ENCODE peak calls at places on chromosomes 1 and 21, in nine cellular contexts. Q, I, N, E, B, X, W, Z and Y are unnamed samples.

GRCh38 chr21:22352088-22352487 is 1353.9 kb downstream of the NCAM2 start:
- DNase-seq in Q (no peak), I (peak), N (no peak), E (no peak), B (no peak), X (no peak), W (no peak), Z (no peak), Y (no peak)

GRCh38 chr1:173717238-173717637 is 2.5 kb downstream of the KLHL20 start:
- DNase-seq in Q (no peak), I (no peak), N (no peak), E (no peak), B (no peak), X (no peak), W (no peak), Z (no peak), Y (no peak)

GRCh38 chr1:165639821-165640623 is 9.0 kb downstream of the MGST3 start:
- DNase-seq in Q (no peak), I (no peak), N (no peak), E (no peak), B (no peak), X (no peak), W (no peak), Z (no peak), Y (no peak)

GRCh38 chr1:156860639-156861423 is at the start of gene NTRK1:
- DNase-seq in Q (no peak), I (peak), N (no peak), E (no peak), B (peak), X (no peak), W (no peak), Z (no peak), Y (peak)

GRCh38 chr1:224592636-224593579 is 23.2 kb upstream of the CNIH3 start:
- DNase-seq in Q (no peak), I (peak), N (peak), E (no peak), B (no peak), X (no peak), W (peak), Z (no peak), Y (no peak)

GRCh38 chr1:56461158-56462127 is 117.9 kb downstream of the PLPP3 start:
- DNase-seq in Q (no peak), I (no peak), N (no peak), E (no peak), B (peak), X (no peak), W (no peak), Z (no peak), Y (no peak)

GRCh38 chr1:227185291-227185690 is 133.0 kb downstream of the CDC42BPA start:
- DNase-seq in Q (no peak), I (no peak), N (no peak), E (no peak), B (no peak), X (no peak), W (no peak), Z (no peak), Y (no peak)

GRCh38 chr1:1349256-1350012 is at the start of gene DVL1:
- DNase-seq in Q (peak), I (peak), N (no peak), E (peak), B (peak), X (peak), W (peak), Z (no peak), Y (peak)

GRCh38 chr1:66682106-66682505 is 70.2 kb upstream of the DYNLT5 start:
- DNase-seq in Q (no peak), I (no peak), N (no peak), E (no peak), B (no peak), X (no peak), W (no peak), Z (no peak), Y (no peak)

GRCh38 chr1:183810756-183811155 is 5.8 kb downstream of the RGL1 start:
- DNase-seq in Q (no peak), I (no peak), N (no peak), E (no peak), B (no peak), X (no peak), W (no peak), Z (no peak), Y (no peak)

GRCh38 chr1:204503122-204503912 is 8.7 kb upstream of the PIK3C2B start:
- DNase-seq in Q (no peak), I (peak), N (no peak), E (peak), B (no peak), X (no peak), W (peak), Z (no peak), Y (no peak)

GRCh38 chr21:15062566-15062965 is 2.2 kb downstream of the NRIP1 start:
- DNase-seq in Q (no peak), I (peak), N (no peak), E (no peak), B (no peak), X (no peak), W (no peak), Z (no peak), Y (no peak)

GRCh38 chr1:160256396-160257046 is 5.8 kb downstream of the DCAF8 start:
- DNase-seq in Q (no peak), I (peak), N (peak), E (no peak), B (no peak), X (no peak), W (peak), Z (no peak), Y (no peak)

GRCh38 chr1:185672719-185673360 is 61.4 kb upstream of the HMCN1 start:
- DNase-seq in Q (no peak), I (no peak), N (no peak), E (no peak), B (no peak), X (no peak), W (no peak), Z (no peak), Y (no peak)

GRCh38 chr1:67611841-67612240 is 73.2 kb upstream of the GADD45A start:
- DNase-seq in Q (no peak), I (peak), N (no peak), E (no peak), B (no peak), X (no peak), W (no peak), Z (no peak), Y (no peak)

GRCh38 chr1:213171711-213172110 is 120.7 kb downstream of the RPS6KC1 start:
- DNase-seq in Q (no peak), I (no peak), N (no peak), E (no peak), B (no peak), X (no peak), W (no peak), Z (no peak), Y (no peak)

GRCh38 chr1:223731076-223731770 is 18.9 kb downstream of the CAPN2 start:
- DNase-seq in Q (peak), I (peak), N (no peak), E (no peak), B (no peak), X (peak), W (no peak), Z (no peak), Y (no peak)

GRCh38 chr1:108897865-108898720 is 21.3 kb downstream of the GPSM2 start:
- DNase-seq in Q (no peak), I (peak), N (peak), E (no peak), B (no peak), X (no peak), W (no peak), Z (peak), Y (no peak)

GRCh38 chr1:21027805-21028204 is 148.9 kb downstream of the EIF4G3 start:
- DNase-seq in Q (no peak), I (no peak), N (no peak), E (no peak), B (no peak), X (no peak), W (no peak), Z (no peak), Y (no peak)

GRCh38 chr21:44918581-44919033 is 2.1 kb downstream of the ITGB2 start:
- DNase-seq in Q (peak), I (no peak), N (no peak), E (no peak), B (no peak), X (peak), W (no peak), Z (no peak), Y (peak)

GRCh38 chr1:186925881-186926676 is 97.3 kb downstream of the PLA2G4A start:
- DNase-seq in Q (no peak), I (peak), N (no peak), E (no peak), B (no peak), X (no peak), W (peak), Z (no peak), Y (no peak)

GRCh38 chr21:16454371-16454770 is 724.6 kb downstream of the USP25 start:
- DNase-seq in Q (no peak), I (peak), N (no peak), E (no peak), B (no peak), X (no peak), W (no peak), Z (no peak), Y (no peak)

GRCh38 chr1:12528021-12528852 is 89.8 kb downstream of the DHRS3 start:
- DNase-seq in Q (peak), I (peak), N (no peak), E (no peak), B (no peak), X (peak), W (peak), Z (no peak), Y (no peak)

GRCh38 chr1:216502528-216503162 is 79.4 kb upstream of the USH2A start:
- DNase-seq in Q (no peak), I (peak), N (no peak), E (no peak), B (peak), X (no peak), W (no peak), Z (no peak), Y (no peak)

GRCh38 chr1:35763211-35763610 is 6.6 kb downstream of the CLSPN start:
- DNase-seq in Q (no peak), I (peak), N (no peak), E (no peak), B (no peak), X (no peak), W (no peak), Z (no peak), Y (no peak)

GRCh38 chr1:235227414-235227813 is 66.4 kb upstream of the RBM34 start:
- DNase-seq in Q (no peak), I (no peak), N (no peak), E (no peak), B (no peak), X (no peak), W (no peak), Z (no peak), Y (no peak)

GRCh38 chr1:70044832-70045231 is 160.5 kb downstream of the LRRC40 start:
- DNase-seq in Q (no peak), I (peak), N (peak), E (no peak), B (no peak), X (no peak), W (peak), Z (no peak), Y (no peak)

DNA sequence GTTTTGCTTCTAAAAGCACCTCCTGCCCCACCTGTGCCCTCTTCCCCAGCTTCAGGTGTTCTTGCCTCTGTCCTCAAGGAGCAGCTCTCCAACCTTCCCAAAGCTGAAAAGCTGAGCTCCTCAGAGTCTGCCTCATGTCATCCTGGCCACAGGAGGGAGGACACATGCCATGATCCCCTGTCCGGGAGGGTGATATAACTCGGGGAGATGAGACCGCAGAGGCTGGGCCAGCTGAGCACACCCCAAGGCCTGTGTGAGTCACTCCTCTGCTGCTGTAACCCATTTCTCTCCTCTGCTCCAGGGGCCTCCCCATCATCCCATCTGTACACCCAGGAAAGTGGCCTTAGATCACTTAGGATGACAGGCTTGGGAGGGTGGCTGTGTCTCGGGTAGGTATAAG is 49.8 kb downstream of the EPHB2 start:
- DNase-seq in Q (no peak), I (no peak), N (no peak), E (no peak), B (no peak), X (no peak), W (peak), Z (no peak), Y (no peak)
- TF ChIP-seq CTCF in Q (no peak), I (no peak), N (no peak), E (no peak), B (no peak), X (no peak), W (no peak), Z (no peak), Y (no peak)

GRCh38 chr1:32828341-32828740 is 10.9 kb downstream of the S100PBP start:
- DNase-seq in Q (no peak), I (peak), N (no peak), E (no peak), B (no peak), X (no peak), W (no peak), Z (no peak), Y (no peak)
- TF ChIP-seq CTCF in Q (no peak), I (no peak), N (no peak), E (peak), B (no peak), X (no peak), W (no peak), Z (no peak), Y (peak)

GRCh38 chr1:77994117-77994516 is 10.6 kb upstream of the DNAJB4 start:
- DNase-seq in Q (no peak), I (peak), N (no peak), E (no peak), B (no peak), X (no peak), W (no peak), Z (no peak), Y (no peak)
- TF ChIP-seq CTCF in Q (no peak), I (no peak), N (no peak), E (no peak), B (no peak), X (no peak), W (no peak), Z (no peak), Y (no peak)

GRCh38 chr1:16903054-16903453 is 7.3 kb downstream of the RNU1-2 start:
- DNase-seq in Q (no peak), I (peak), N (no peak), E (no peak), B (no peak), X (no peak), W (peak), Z (no peak), Y (no peak)
- TF ChIP-seq CTCF in Q (no peak), I (no peak), N (no peak), E (no peak), B (no peak), X (no peak), W (no peak), Z (no peak), Y (no peak)